ENCODE peak calls at places on chromosomes 6 and 20, in six cellular contexts. E is stomach; X is mammary epithelial cell; N is hepatocyte; H is heart right ventricle; B is naive thymus-derived CD4-positive, alpha-beta T cell. C is an unnamed sample. For H3K4me1, the result is how much of the 10 kb centered on the place peaks cover.

GRCh38 chr6:45610832-45611231 is 233.1 kb upstream of the SUPT3H start:
- DNase-seq in E (no peak), N (no peak), H (no peak), X (no peak), B (no peak), C (no peak)

GRCh38 chr20:51494241-51495110 is 48.0 kb downstream of the NFATC2 start:
- DNase-seq in E (no peak), N (no peak), H (no peak), B (peak), X (no peak), C (peak)

GRCh38 chr6:154951400-154952200 is 43.5 kb upstream of the TIAM2 start:
- DNase-seq in X (peak), N (no peak), E (no peak), B (no peak), H (no peak), C (peak)

GRCh38 chr6:30880563-30881252 is 3.6 kb upstream of the DDR1 start:
- DNase-seq in N (no peak), E (no peak), X (no peak), B (no peak), H (no peak), C (no peak)

GRCh38 chr20:6768228-6769185 is 1.0 kb downstream of the BMP2 start:
- DNase-seq in H (peak), E (peak), X (peak), N (peak), B (no peak), C (no peak)

GRCh38 chr6:87929843-87930288 is 117.8 kb upstream of the SPACA1 start:
- DNase-seq in N (peak), X (peak), B (peak), H (peak), E (peak), C (peak)

GRCh38 chr6:19121516-19121915 is 715.7 kb upstream of the ID4 start:
- DNase-seq in E (no peak), H (no peak), N (no peak), X (no peak), B (no peak), C (no peak)

GRCh38 chr6:89360415-89360999 is 8.0 kb upstream of the UBE2J1 start:
- DNase-seq in H (no peak), N (no peak), E (no peak), X (peak), B (no peak), C (no peak)

GRCh38 chr6:77487808-77488425 is 24.6 kb upstream of the HTR1B start:
- DNase-seq in E (no peak), H (no peak), N (no peak), X (no peak), B (no peak), C (no peak)

GRCh38 chr20:48691523-48691922 is 136.3 kb downstream of the PREX1 start:
- DNase-seq in X (no peak), H (peak), N (no peak), B (no peak), E (no peak), C (no peak)

GRCh38 chr20:17645010-17645409 is 37.0 kb downstream of the RRBP1 start:
- DNase-seq in N (no peak), E (no peak), B (no peak), H (no peak), X (no peak), C (no peak)

GRCh38 chr6:155324993-155325392 is 10.7 kb upstream of the TFB1M start:
- DNase-seq in X (no peak), N (no peak), H (no peak), B (no peak), E (no peak), C (no peak)

GRCh38 chr6:15662246-15663056 is at the start of gene DTNBP1:
- DNase-seq in B (peak), E (peak), N (peak), H (peak), X (peak), C (peak)

GRCh38 chr20:48015943-48016723 is 230.9 kb upstream of the SULF2 start:
- DNase-seq in X (peak), N (peak), H (no peak), E (no peak), B (no peak), C (no peak)

GRCh38 chr6:39084506-39084905 is 30.5 kb downstream of the SAYSD1 start:
- DNase-seq in E (no peak), N (no peak), B (no peak), H (no peak), X (no peak), C (no peak)

GRCh38 chr20:20837574-20838021 is 125.2 kb upstream of the RALGAPA2 start:
- DNase-seq in E (peak), H (peak), B (no peak), N (peak), X (no peak), C (no peak)

GRCh38 chr20:22387452-22387851 is 196.9 kb downstream of the FOXA2 start:
- DNase-seq in E (no peak), H (no peak), X (peak), N (no peak), B (no peak), C (no peak)

GRCh38 chr20:25318471-25319240 is 70.8 kb downstream of the PYGB start:
- DNase-seq in E (peak), X (no peak), B (no peak), H (no peak), N (no peak), C (no peak)

GRCh38 chr6:30156262-30156599 is 4.8 kb downstream of the TRIM10 start:
- DNase-seq in N (peak), X (peak), E (no peak), H (peak), B (no peak), C (no peak)

GRCh38 chr6:157542405-157542943 is 161.5 kb downstream of the ZDHHC14 start:
- DNase-seq in X (no peak), B (no peak), E (no peak), H (no peak), N (no peak), C (no peak)

GRCh38 chr6:128919831-128920230 is 36.9 kb downstream of the LAMA2 start:
- DNase-seq in H (no peak), X (no peak), B (no peak), N (no peak), E (no peak), C (no peak)

GRCh38 chr20:37229300-37229699 is 32.3 kb downstream of the GHRH start:
- DNase-seq in X (no peak), N (no peak), B (no peak), E (no peak), H (no peak), C (no peak)

GRCh38 chr20:3045816-3046676 is at the start of gene MRPS26:
- DNase-seq in X (peak), B (peak), H (peak), N (peak), E (peak), C (peak)

GRCh38 chr6:159134701-159135364 is 34.4 kb upstream of the FNDC1 start:
- DNase-seq in X (peak), E (peak), N (peak), B (peak), H (peak), C (peak)

GRCh38 chr6:160960067-160960466 is 31.5 kb upstream of the MAP3K4 start:
- DNase-seq in B (no peak), E (no peak), X (no peak), H (no peak), N (no peak), C (no peak)

GRCh38 chr6:141906569-141907080 is 226.1 kb upstream of the GJE1 start:
- DNase-seq in N (no peak), E (no peak), B (no peak), H (no peak), X (no peak), C (no peak)

GRCh38 chr6:9646346-9647042 is 768.4 kb downstream of the TFAP2A start:
- DNase-seq in N (peak), X (peak), B (no peak), H (peak), E (no peak), C (no peak)

DNA sequence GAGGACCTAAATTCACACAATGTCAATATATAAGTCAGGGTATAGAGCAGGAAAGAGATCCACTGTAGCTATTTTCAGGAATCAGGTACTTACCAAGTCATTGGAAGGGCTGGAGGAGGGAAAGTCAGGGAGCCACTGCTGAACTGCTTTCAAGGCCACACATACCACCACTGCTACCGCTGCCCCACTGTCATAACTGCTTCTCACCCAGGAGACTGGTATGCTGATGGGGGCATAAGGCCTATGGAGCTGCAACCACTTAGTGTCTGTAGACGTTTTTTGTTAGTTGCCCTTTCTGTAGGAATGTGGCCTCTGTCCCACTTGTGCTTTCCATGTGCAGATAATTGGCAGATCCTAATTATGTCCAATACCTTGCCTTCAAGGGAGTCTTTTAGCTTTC is 5.4 kb downstream of the SMAP1 start:
- DNase-seq in X (no peak), H (no peak), N (no peak), E (no peak), B (no peak), C (no peak)
- H3K4me1 ChIP-seq in X (under half), H (under half), N (under half), E (under half), B (under half), C (half or more)

DNA sequence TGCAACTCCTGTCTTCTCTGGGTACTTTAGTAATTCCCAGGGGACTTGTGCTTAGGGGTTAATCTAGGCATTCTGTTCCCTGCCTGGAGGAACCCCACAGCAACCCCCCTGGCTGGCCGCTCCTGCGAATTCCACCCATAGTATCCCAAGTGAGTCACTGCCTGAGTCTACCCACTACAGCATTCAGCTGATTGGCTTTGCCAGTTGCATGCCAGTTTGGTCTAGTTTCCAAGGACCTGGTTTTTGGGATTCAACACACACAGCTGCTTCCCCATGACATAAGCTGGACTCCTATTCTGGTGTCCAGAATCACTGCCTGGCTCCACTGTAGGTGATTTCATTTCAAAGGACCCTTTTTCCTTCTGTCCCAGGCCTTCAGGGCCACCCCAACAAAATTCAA is 40.3 kb downstream of the PLCG1 start:
- DNase-seq in B (no peak), X (peak), N (peak), H (peak), E (peak), C (no peak)
- H3K27ac ChIP-seq in B (no peak), X (peak), N (no peak), H (peak), E (peak), C (no peak)

GRCh38 chr6:1624071-1624847 is 14.5 kb downstream of the FOXC1 start:
- DNase-seq in X (no peak), H (no peak), E (peak), N (peak), B (no peak), C (no peak)
- H3K4me3 ChIP-seq in X (peak), H (peak), E (peak), N (peak), B (no peak), C (no peak)

DNA sequence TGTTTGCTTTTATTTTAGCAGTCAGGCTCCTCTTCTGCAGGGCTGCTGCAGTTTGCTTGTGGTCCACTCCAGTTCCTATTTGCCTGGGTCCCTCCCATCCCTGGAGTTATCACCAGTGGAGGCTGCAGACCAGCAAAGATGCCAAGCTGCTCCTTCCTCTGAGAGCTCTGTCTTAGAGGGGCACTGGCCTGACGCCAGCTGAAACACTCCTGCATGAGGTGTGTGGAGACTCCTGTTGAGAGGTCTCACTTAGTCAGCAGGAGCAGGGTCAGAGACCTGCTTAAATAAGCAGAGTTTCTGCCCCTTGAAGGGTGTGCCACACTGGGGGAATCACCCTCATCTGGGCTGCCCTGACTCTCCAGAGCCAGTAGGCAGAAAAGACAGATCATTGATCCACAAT is 16.2 kb upstream of the WFDC8 start:
- DNase-seq in N (no peak), H (no peak), B (no peak), X (no peak), E (no peak), C (no peak)
- H3K4me1 ChIP-seq in N (under half), H (under half), B (under half), X (under half), E (under half), C (under half)

DNA sequence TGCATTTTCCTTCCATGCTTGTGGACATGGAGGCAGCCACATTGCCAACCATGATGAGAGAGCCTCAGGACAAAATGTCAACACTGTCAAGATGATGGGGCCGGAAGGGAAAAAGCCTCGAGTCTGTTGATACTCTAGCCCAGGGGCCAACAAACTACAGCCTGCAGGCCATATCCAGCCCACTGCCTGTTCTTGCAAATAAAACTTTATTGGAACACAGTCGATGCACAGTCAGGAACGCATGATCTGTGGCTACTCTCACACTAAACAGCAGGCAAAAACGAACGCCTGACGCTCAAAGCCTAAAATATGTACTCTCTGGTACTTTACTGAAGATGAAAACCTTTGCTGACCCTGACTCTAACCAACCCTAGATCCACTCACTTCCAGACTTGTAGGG is 72.3 kb downstream of the BMP7 start:
- DNase-seq in N (no peak), B (no peak), X (no peak), E (no peak), H (no peak), C (no peak)
- H3K27ac ChIP-seq in N (no peak), B (no peak), X (no peak), E (no peak), H (no peak), C (no peak)

GRCh38 chr6:108116424-108116780 is 41.9 kb upstream of the OSTM1 start:
- DNase-seq in B (no peak), H (no peak), N (no peak), E (no peak), X (no peak), C (no peak)
- H3K4me3 ChIP-seq in B (no peak), H (no peak), N (no peak), E (peak), X (no peak), C (no peak)

DNA sequence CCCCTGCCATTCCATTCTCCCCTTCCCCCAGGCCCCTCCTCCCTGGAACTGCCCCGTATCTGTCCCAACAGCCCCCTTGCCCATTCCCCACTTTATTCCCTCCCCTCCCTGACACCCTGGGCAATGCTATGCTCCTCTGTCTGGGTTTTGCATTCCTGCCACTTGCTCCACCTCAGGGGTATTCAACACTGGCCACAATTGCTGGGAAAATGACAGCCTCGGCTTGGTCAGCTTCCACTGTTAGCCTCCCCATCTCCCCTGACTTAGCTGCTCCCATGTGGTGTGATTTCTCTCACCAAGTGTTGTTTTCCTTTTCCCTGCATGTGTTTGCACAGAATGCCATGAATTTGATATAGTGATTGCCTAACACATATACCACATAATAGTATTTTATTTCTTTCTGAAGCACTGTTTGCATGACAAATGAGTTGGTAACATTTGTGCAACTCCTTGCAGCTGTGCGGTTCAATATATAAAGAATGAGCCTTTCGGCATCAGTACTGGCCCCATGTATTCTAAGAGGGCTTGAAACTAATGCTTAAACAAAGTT is 1.5 kb upstream of the LEMD2 start:
- DNase-seq in E (no peak), H (no peak), X (no peak), N (no peak), B (no peak), C (no peak)
- H3K4me1 ChIP-seq in E (under half), H (under half), X (under half), N (under half), B (under half), C (under half)

GRCh38 chr6:31896493-31896855 is 1.0 kb downstream of the EHMT2 start:
- DNase-seq in X (no peak), N (no peak), E (no peak), H (no peak), B (no peak), C (no peak)

GRCh38 chr6:31897612-31898199 is at the start of gene EHMT2:
- DNase-seq in B (peak), E (peak), H (peak), X (peak), N (peak), C (peak)

GRCh38 chr6:31898200-31899011 is 908 bp upstream of the EHMT2 start:
- DNase-seq in X (peak), H (no peak), B (peak), E (no peak), N (peak), C (peak)

GRCh38 chr6:31899215-31899614 is 1.7 kb upstream of the EHMT2 start:
- DNase-seq in B (no peak), H (no peak), N (no peak), X (no peak), E (no peak), C (no peak)

DNA sequence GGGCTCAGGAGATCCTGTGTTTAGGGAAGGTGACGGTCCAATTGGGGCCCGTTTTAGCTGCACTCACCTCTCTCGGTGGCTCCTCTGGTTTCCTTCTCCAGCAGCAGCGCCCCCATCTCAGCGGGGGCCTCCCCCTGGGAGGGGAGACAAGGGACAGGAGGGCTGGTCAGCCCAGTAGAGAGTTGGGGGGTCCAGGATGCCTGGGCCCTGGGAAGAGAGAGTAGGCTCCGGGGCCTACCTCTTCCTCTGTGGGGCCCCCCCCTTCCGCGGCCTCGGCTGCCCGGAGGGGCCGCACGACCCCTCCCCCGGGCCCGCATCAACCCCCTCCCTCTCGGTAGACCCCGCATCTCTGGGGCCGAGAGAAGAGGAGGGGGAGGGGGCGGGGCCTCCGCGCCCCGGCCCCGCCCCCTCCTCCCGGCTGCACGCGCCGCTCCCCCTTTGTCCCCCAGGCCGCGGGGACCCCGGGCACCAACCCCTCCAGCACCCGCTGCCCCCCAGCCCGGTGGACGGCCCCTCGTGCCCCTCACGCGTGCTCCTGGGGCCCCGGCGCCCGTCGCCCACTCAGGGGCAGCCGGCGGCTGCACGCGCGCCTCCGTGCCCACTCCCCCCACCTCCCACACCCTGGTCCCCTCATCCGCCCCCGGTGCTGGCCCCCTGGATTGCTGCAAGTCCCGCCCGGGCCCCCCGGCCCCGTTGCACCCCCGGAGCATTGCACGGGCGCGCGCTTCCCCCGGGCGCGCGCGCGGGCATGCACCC is 464 bp downstream of the EHMT2 start:
- DNase-seq in B (peak), E (no peak), N (peak), H (no peak), X (no peak), C (peak)
- H3K27ac ChIP-seq in B (peak), E (peak), N (peak), H (peak), X (peak), C (peak)

GRCh38 chr6:84007871-84008270 is 25.7 kb upstream of the MRAP2 start:
- DNase-seq in B (no peak), N (no peak), E (no peak), H (no peak), X (no peak), C (no peak)
- H3K4me3 ChIP-seq in B (no peak), N (no peak), E (no peak), H (no peak), X (no peak), C (no peak)